ENCODE peak calls at places on chromosomes 4 and X, in eight cellular contexts. One of them, this sample, is unnamed.

GRCh38 chrX:57227691-57228090 is 58.8 kb upstream of the FAAH2 start:
- DNase-seq in H1: no peak
- DNase-seq in astrocyte of the spinal cord: no peak
- DNase-seq in stomach: no peak
- DNase-seq in suprapubic skin: no peak
- DNase-seq in omental fat pad: no peak
- DNase-seq in activated CD8-positive, alpha-beta T cell treated with anti-CD3 and anti-CD28 coated beads for 36 hours: peak; percentile 26
- DNase-seq in esophagus squamous epithelium: no peak
- DNase-seq in this sample: no peak

GRCh38 chr4:104064650-104065577 is 345.1 kb upstream of the TACR3 start:
- DNase-seq in suprapubic skin: no peak
- DNase-seq in stomach: peak; percentile 29
- DNase-seq in H1: peak; percentile 53
- DNase-seq in activated CD8-positive, alpha-beta T cell treated with anti-CD3 and anti-CD28 coated beads for 36 hours: peak; percentile 30
- DNase-seq in esophagus squamous epithelium: no peak
- DNase-seq in omental fat pad: no peak
- DNase-seq in astrocyte of the spinal cord: peak; percentile 53
- DNase-seq in this sample: no peak

GRCh38 chrX:23434356-23434884 is 99.8 kb downstream of the PTCHD1 start:
- DNase-seq in H1: no peak
- DNase-seq in astrocyte of the spinal cord: peak; percentile 89
- DNase-seq in esophagus squamous epithelium: no peak
- DNase-seq in stomach: peak; percentile 84
- DNase-seq in omental fat pad: no peak
- DNase-seq in activated CD8-positive, alpha-beta T cell treated with anti-CD3 and anti-CD28 coated beads for 36 hours: no peak
- DNase-seq in suprapubic skin: peak; percentile 74
- DNase-seq in this sample: no peak

GRCh38 chr4:109025471-109026076 is 262.7 kb upstream of the ETNPPL start:
- DNase-seq in suprapubic skin: no peak
- DNase-seq in omental fat pad: no peak
- DNase-seq in astrocyte of the spinal cord: no peak
- DNase-seq in activated CD8-positive, alpha-beta T cell treated with anti-CD3 and anti-CD28 coated beads for 36 hours: no peak
- DNase-seq in stomach: no peak
- DNase-seq in esophagus squamous epithelium: no peak
- DNase-seq in H1: no peak
- DNase-seq in this sample: no peak

GRCh38 chr4:23878912-23879732 is 10.7 kb downstream of the PPARGC1A start:
- DNase-seq in suprapubic skin: no peak
- DNase-seq in H1: no peak
- DNase-seq in astrocyte of the spinal cord: peak; percentile 67
- DNase-seq in omental fat pad: no peak
- DNase-seq in activated CD8-positive, alpha-beta T cell treated with anti-CD3 and anti-CD28 coated beads for 36 hours: no peak
- DNase-seq in esophagus squamous epithelium: no peak
- DNase-seq in stomach: no peak
- DNase-seq in this sample: no peak

GRCh38 chrX:68808686-68809357 is 20.0 kb upstream of the EFNB1 start:
- DNase-seq in activated CD8-positive, alpha-beta T cell treated with anti-CD3 and anti-CD28 coated beads for 36 hours: no peak
- DNase-seq in omental fat pad: no peak
- DNase-seq in H1: no peak
- DNase-seq in astrocyte of the spinal cord: peak; percentile 7
- DNase-seq in esophagus squamous epithelium: no peak
- DNase-seq in stomach: no peak
- DNase-seq in suprapubic skin: no peak
- DNase-seq in this sample: peak; percentile 54

GRCh38 chr4:141158219-141158618 is 24.9 kb upstream of the RNF150 start:
- DNase-seq in astrocyte of the spinal cord: peak; percentile 50
- DNase-seq in suprapubic skin: no peak
- DNase-seq in stomach: no peak
- DNase-seq in omental fat pad: no peak
- DNase-seq in H1: no peak
- DNase-seq in esophagus squamous epithelium: no peak
- DNase-seq in activated CD8-positive, alpha-beta T cell treated with anti-CD3 and anti-CD28 coated beads for 36 hours: no peak
- DNase-seq in this sample: no peak

GRCh38 chrX:10017866-10018265 is 50.7 kb downstream of the CLDN34 start:
- DNase-seq in astrocyte of the spinal cord: peak; percentile 76
- DNase-seq in stomach: no peak
- DNase-seq in activated CD8-positive, alpha-beta T cell treated with anti-CD3 and anti-CD28 coated beads for 36 hours: no peak
- DNase-seq in esophagus squamous epithelium: no peak
- DNase-seq in omental fat pad: no peak
- DNase-seq in H1: no peak
- DNase-seq in suprapubic skin: no peak
- DNase-seq in this sample: no peak

GRCh38 chr4:140156529-140157171 is 2.7 kb upstream of the MAML3 start:
- DNase-seq in suprapubic skin: no peak
- DNase-seq in H1: no peak
- DNase-seq in omental fat pad: no peak
- DNase-seq in stomach: no peak
- DNase-seq in esophagus squamous epithelium: no peak
- DNase-seq in activated CD8-positive, alpha-beta T cell treated with anti-CD3 and anti-CD28 coated beads for 36 hours: peak; percentile 64
- DNase-seq in astrocyte of the spinal cord: no peak
- DNase-seq in this sample: no peak

GRCh38 chr4:173879286-173879908 is 349.4 kb upstream of the HAND2 start:
- DNase-seq in activated CD8-positive, alpha-beta T cell treated with anti-CD3 and anti-CD28 coated beads for 36 hours: no peak
- DNase-seq in esophagus squamous epithelium: no peak
- DNase-seq in astrocyte of the spinal cord: no peak
- DNase-seq in H1: no peak
- DNase-seq in omental fat pad: no peak
- DNase-seq in suprapubic skin: no peak
- DNase-seq in stomach: no peak
- DNase-seq in this sample: no peak

GRCh38 chr4:185941476-185941875 is 127.5 kb upstream of the TLR3 start:
- DNase-seq in H1: no peak
- DNase-seq in omental fat pad: peak; percentile 55
- DNase-seq in activated CD8-positive, alpha-beta T cell treated with anti-CD3 and anti-CD28 coated beads for 36 hours: no peak
- DNase-seq in suprapubic skin: no peak
- DNase-seq in stomach: no peak
- DNase-seq in esophagus squamous epithelium: no peak
- DNase-seq in astrocyte of the spinal cord: no peak
- DNase-seq in this sample: no peak

GRCh38 chr4:180380733-180381132 is 1862.5 kb upstream of the TENM3 start:
- DNase-seq in astrocyte of the spinal cord: peak; percentile 79
- DNase-seq in stomach: no peak
- DNase-seq in activated CD8-positive, alpha-beta T cell treated with anti-CD3 and anti-CD28 coated beads for 36 hours: peak; percentile 11
- DNase-seq in omental fat pad: no peak
- DNase-seq in H1: no peak
- DNase-seq in suprapubic skin: no peak
- DNase-seq in esophagus squamous epithelium: no peak
- DNase-seq in this sample: no peak

GRCh38 chr4:151256134-151256533 is 20.8 kb upstream of the PRSS48 start:
- DNase-seq in activated CD8-positive, alpha-beta T cell treated with anti-CD3 and anti-CD28 coated beads for 36 hours: no peak
- DNase-seq in astrocyte of the spinal cord: peak; percentile 29
- DNase-seq in stomach: no peak
- DNase-seq in H1: no peak
- DNase-seq in esophagus squamous epithelium: no peak
- DNase-seq in suprapubic skin: no peak
- DNase-seq in omental fat pad: no peak
- DNase-seq in this sample: no peak

GRCh38 chrX:5409106-5409505 is 819.6 kb downstream of the NLGN4X start:
- DNase-seq in omental fat pad: no peak
- DNase-seq in astrocyte of the spinal cord: no peak
- DNase-seq in esophagus squamous epithelium: no peak
- DNase-seq in H1: no peak
- DNase-seq in stomach: no peak
- DNase-seq in suprapubic skin: no peak
- DNase-seq in activated CD8-positive, alpha-beta T cell treated with anti-CD3 and anti-CD28 coated beads for 36 hours: no peak
- DNase-seq in this sample: no peak

GRCh38 chrX:34764842-34765241 is 107.8 kb upstream of the TMEM47 start:
- DNase-seq in astrocyte of the spinal cord: no peak
- DNase-seq in activated CD8-positive, alpha-beta T cell treated with anti-CD3 and anti-CD28 coated beads for 36 hours: no peak
- DNase-seq in suprapubic skin: no peak
- DNase-seq in esophagus squamous epithelium: no peak
- DNase-seq in stomach: no peak
- DNase-seq in omental fat pad: no peak
- DNase-seq in H1: no peak
- DNase-seq in this sample: no peak

GRCh38 chr4:152937535-152938236 is 1.6 kb downstream of the FHDC1 start:
- DNase-seq in esophagus squamous epithelium: no peak
- DNase-seq in activated CD8-positive, alpha-beta T cell treated with anti-CD3 and anti-CD28 coated beads for 36 hours: peak; percentile 21
- DNase-seq in H1: peak; percentile 63
- DNase-seq in astrocyte of the spinal cord: peak; percentile 35
- DNase-seq in suprapubic skin: no peak
- DNase-seq in stomach: peak; percentile 45
- DNase-seq in omental fat pad: no peak
- DNase-seq in this sample: no peak

GRCh38 chrX:121310820-121311219 is 263.4 kb downstream of the GLUD2 start:
- DNase-seq in stomach: no peak
- DNase-seq in esophagus squamous epithelium: no peak
- DNase-seq in suprapubic skin: no peak
- DNase-seq in astrocyte of the spinal cord: no peak
- DNase-seq in H1: no peak
- DNase-seq in activated CD8-positive, alpha-beta T cell treated with anti-CD3 and anti-CD28 coated beads for 36 hours: no peak
- DNase-seq in omental fat pad: no peak
- DNase-seq in this sample: no peak

GRCh38 chrX:121307441-121307840 is 260.0 kb downstream of the GLUD2 start:
- DNase-seq in H1: no peak
- DNase-seq in esophagus squamous epithelium: no peak
- DNase-seq in omental fat pad: no peak
- DNase-seq in astrocyte of the spinal cord: no peak
- DNase-seq in suprapubic skin: no peak
- DNase-seq in stomach: no peak
- DNase-seq in activated CD8-positive, alpha-beta T cell treated with anti-CD3 and anti-CD28 coated beads for 36 hours: no peak
- DNase-seq in this sample: no peak

GRCh38 chrX:121308276-121308805 is 260.9 kb downstream of the GLUD2 start:
- DNase-seq in suprapubic skin: no peak
- DNase-seq in omental fat pad: no peak
- DNase-seq in stomach: no peak
- DNase-seq in esophagus squamous epithelium: no peak
- DNase-seq in astrocyte of the spinal cord: peak; percentile 76
- DNase-seq in H1: no peak
- DNase-seq in activated CD8-positive, alpha-beta T cell treated with anti-CD3 and anti-CD28 coated beads for 36 hours: peak; percentile 73
- DNase-seq in this sample: no peak
- TF ChIP-seq CTCF in suprapubic skin: peak; percentile 30
- TF ChIP-seq CTCF in omental fat pad: no peak
- TF ChIP-seq CTCF in stomach: no peak
- TF ChIP-seq CTCF in esophagus squamous epithelium: no peak
- TF ChIP-seq CTCF in astrocyte of the spinal cord: peak; percentile 53
- TF ChIP-seq CTCF in H1: peak; percentile 9
- TF ChIP-seq CTCF in activated CD8-positive, alpha-beta T cell treated with anti-CD3 and anti-CD28 coated beads for 36 hours: peak; percentile 16
- TF ChIP-seq CTCF in this sample: peak; percentile 61

GRCh38 chrX:124127496-124127895 is 166.0 kb downstream of the STAG2 start:
- DNase-seq in H1: no peak
- DNase-seq in omental fat pad: no peak
- DNase-seq in activated CD8-positive, alpha-beta T cell treated with anti-CD3 and anti-CD28 coated beads for 36 hours: no peak
- DNase-seq in astrocyte of the spinal cord: no peak
- DNase-seq in esophagus squamous epithelium: no peak
- DNase-seq in suprapubic skin: no peak
- DNase-seq in stomach: no peak
- DNase-seq in this sample: no peak
- TF ChIP-seq CTCF in H1: no peak
- TF ChIP-seq CTCF in omental fat pad: no peak
- TF ChIP-seq CTCF in activated CD8-positive, alpha-beta T cell treated with anti-CD3 and anti-CD28 coated beads for 36 hours: no peak
- TF ChIP-seq CTCF in astrocyte of the spinal cord: no peak
- TF ChIP-seq CTCF in esophagus squamous epithelium: no peak
- TF ChIP-seq CTCF in suprapubic skin: no peak
- TF ChIP-seq CTCF in stomach: no peak
- TF ChIP-seq CTCF in this sample: no peak

DNA sequence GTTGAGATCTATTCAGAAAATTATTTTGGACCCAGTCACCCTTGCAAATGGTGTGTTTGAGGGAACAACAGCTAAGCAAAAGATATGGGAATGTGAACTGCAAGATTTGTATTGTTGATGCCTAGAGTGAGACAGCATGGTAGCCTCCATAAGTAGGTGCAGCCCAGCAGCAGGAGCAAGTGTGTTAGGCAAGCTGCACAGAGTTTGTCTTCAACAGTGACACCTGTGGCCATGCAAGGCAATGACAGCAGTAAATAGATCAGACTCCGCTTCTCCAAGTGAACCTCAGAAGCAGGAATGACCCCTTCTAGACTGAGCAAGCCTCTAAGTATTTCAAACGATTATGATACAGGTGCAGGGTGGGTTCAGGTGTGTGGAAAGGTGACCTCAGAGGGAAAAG is 133.4 kb upstream of the MSX1 start:
- DNase-seq in esophagus squamous epithelium: no peak
- DNase-seq in stomach: no peak
- DNase-seq in activated CD8-positive, alpha-beta T cell treated with anti-CD3 and anti-CD28 coated beads for 36 hours: no peak
- DNase-seq in astrocyte of the spinal cord: no peak
- DNase-seq in suprapubic skin: no peak
- DNase-seq in H1: no peak
- DNase-seq in omental fat pad: no peak
- DNase-seq in this sample: no peak
- TF ChIP-seq CTCF in esophagus squamous epithelium: no peak
- TF ChIP-seq CTCF in stomach: no peak
- TF ChIP-seq CTCF in activated CD8-positive, alpha-beta T cell treated with anti-CD3 and anti-CD28 coated beads for 36 hours: peak; percentile 34
- TF ChIP-seq CTCF in astrocyte of the spinal cord: peak; percentile 37
- TF ChIP-seq CTCF in suprapubic skin: no peak
- TF ChIP-seq CTCF in H1: peak; percentile 58
- TF ChIP-seq CTCF in omental fat pad: no peak
- TF ChIP-seq CTCF in this sample: peak; percentile 22

GRCh38 chr4:80463509-80463908 is 128.0 kb downstream of the CFAP299 start:
- DNase-seq in activated CD8-positive, alpha-beta T cell treated with anti-CD3 and anti-CD28 coated beads for 36 hours: no peak
- DNase-seq in stomach: no peak
- DNase-seq in H1: no peak
- DNase-seq in astrocyte of the spinal cord: no peak
- DNase-seq in suprapubic skin: no peak
- DNase-seq in esophagus squamous epithelium: no peak
- DNase-seq in omental fat pad: no peak
- DNase-seq in this sample: no peak

GRCh38 chr4:80462537-80463207 is 127.1 kb downstream of the CFAP299 start:
- DNase-seq in astrocyte of the spinal cord: no peak
- DNase-seq in H1: no peak
- DNase-seq in suprapubic skin: no peak
- DNase-seq in activated CD8-positive, alpha-beta T cell treated with anti-CD3 and anti-CD28 coated beads for 36 hours: no peak
- DNase-seq in esophagus squamous epithelium: no peak
- DNase-seq in stomach: no peak
- DNase-seq in omental fat pad: no peak
- DNase-seq in this sample: no peak

GRCh38 chr4:80465238-80465637 is 129.7 kb downstream of the CFAP299 start:
- DNase-seq in activated CD8-positive, alpha-beta T cell treated with anti-CD3 and anti-CD28 coated beads for 36 hours: no peak
- DNase-seq in suprapubic skin: no peak
- DNase-seq in H1: no peak
- DNase-seq in esophagus squamous epithelium: no peak
- DNase-seq in omental fat pad: no peak
- DNase-seq in stomach: no peak
- DNase-seq in astrocyte of the spinal cord: no peak
- DNase-seq in this sample: no peak

GRCh38 chr4:80461412-80461811 is 125.9 kb downstream of the CFAP299 start:
- DNase-seq in H1: no peak
- DNase-seq in omental fat pad: no peak
- DNase-seq in stomach: no peak
- DNase-seq in activated CD8-positive, alpha-beta T cell treated with anti-CD3 and anti-CD28 coated beads for 36 hours: no peak
- DNase-seq in suprapubic skin: no peak
- DNase-seq in esophagus squamous epithelium: no peak
- DNase-seq in astrocyte of the spinal cord: no peak
- DNase-seq in this sample: no peak

DNA sequence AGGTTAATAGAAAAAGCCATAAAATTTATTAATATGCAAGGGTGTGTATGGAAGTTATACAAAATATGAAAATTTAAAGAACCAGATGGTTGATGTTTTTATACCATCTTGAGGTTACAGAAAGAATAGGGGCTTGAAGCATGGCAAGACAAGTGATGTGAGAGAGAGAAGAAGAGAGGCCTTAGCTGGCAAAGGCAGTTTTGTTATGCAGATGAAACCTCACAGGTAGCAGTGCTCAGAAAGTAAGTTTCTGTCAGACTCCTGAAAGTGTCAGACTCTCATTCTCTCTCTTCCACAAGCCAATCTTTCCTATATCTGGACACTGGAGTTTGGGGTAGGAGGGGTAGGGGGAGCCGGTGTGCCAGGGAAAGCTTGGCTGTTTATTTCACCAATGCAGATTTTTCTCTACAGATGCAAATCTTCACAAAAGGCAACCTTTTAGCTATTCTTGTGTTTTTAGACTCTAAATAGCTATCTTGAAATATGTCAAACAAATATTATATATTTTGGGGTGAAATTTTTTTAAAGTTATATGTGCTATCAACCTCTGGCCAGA is 124.5 kb downstream of the CFAP299 start:
- DNase-seq in H1: no peak
- DNase-seq in activated CD8-positive, alpha-beta T cell treated with anti-CD3 and anti-CD28 coated beads for 36 hours: no peak
- DNase-seq in suprapubic skin: no peak
- DNase-seq in esophagus squamous epithelium: no peak
- DNase-seq in stomach: no peak
- DNase-seq in omental fat pad: no peak
- DNase-seq in astrocyte of the spinal cord: no peak
- DNase-seq in this sample: no peak
- TF ChIP-seq CTCF in H1: no peak
- TF ChIP-seq CTCF in activated CD8-positive, alpha-beta T cell treated with anti-CD3 and anti-CD28 coated beads for 36 hours: no peak
- TF ChIP-seq CTCF in suprapubic skin: no peak
- TF ChIP-seq CTCF in esophagus squamous epithelium: no peak
- TF ChIP-seq CTCF in stomach: no peak
- TF ChIP-seq CTCF in omental fat pad: no peak
- TF ChIP-seq CTCF in astrocyte of the spinal cord: no peak
- TF ChIP-seq CTCF in this sample: no peak

This sample was measured in osteocyte.